ENCODE peak calls at places on chromosomes 3 and 15, in ten cellular contexts. One of them, this sample, is unnamed.

GRCh38 chr3:46266598-46266997 is 24.3 kb downstream of the CCR3 start:
- DNase-seq in fibroblast of pulmonary artery: no peak
- DNase-seq in ureter: no peak
- DNase-seq in HCEC 1CT: peak
- DNase-seq in RCC 7860: no peak
- DNase-seq in left ventricle myocardium inferior: no peak
- DNase-seq in AG20443: peak
- DNase-seq in transverse colon: no peak
- DNase-seq in neural crest cell: no peak
- DNase-seq in B cell: no peak
- DNase-seq in this sample: no peak

GRCh38 chr3:170180107-170180951 is 1.2 kb downstream of the PHC3 start:
- DNase-seq in ureter: no peak
- DNase-seq in neural crest cell: no peak
- DNase-seq in B cell: no peak
- DNase-seq in HCEC 1CT: peak
- DNase-seq in left ventricle myocardium inferior: no peak
- DNase-seq in AG20443: no peak
- DNase-seq in RCC 7860: peak
- DNase-seq in transverse colon: no peak
- DNase-seq in fibroblast of pulmonary artery: peak
- DNase-seq in this sample: peak

GRCh38 chr3:150303776-150304175 is 104.3 kb upstream of the TSC22D2 start:
- DNase-seq in neural crest cell: no peak
- DNase-seq in AG20443: no peak
- DNase-seq in ureter: no peak
- DNase-seq in RCC 7860: no peak
- DNase-seq in HCEC 1CT: no peak
- DNase-seq in transverse colon: no peak
- DNase-seq in fibroblast of pulmonary artery: no peak
- DNase-seq in left ventricle myocardium inferior: no peak
- DNase-seq in B cell: no peak
- DNase-seq in this sample: no peak

GRCh38 chr3:17055374-17056276 is 170.9 kb downstream of the PLCL2 start:
- DNase-seq in transverse colon: no peak
- DNase-seq in AG20443: peak
- DNase-seq in HCEC 1CT: no peak
- DNase-seq in B cell: no peak
- DNase-seq in left ventricle myocardium inferior: no peak
- DNase-seq in RCC 7860: no peak
- DNase-seq in neural crest cell: no peak
- DNase-seq in fibroblast of pulmonary artery: peak
- DNase-seq in ureter: no peak
- DNase-seq in this sample: no peak

GRCh38 chr3:9732753-9733115 is 1.2 kb downstream of the BRPF1 start:
- DNase-seq in transverse colon: no peak
- DNase-seq in AG20443: peak
- DNase-seq in HCEC 1CT: no peak
- DNase-seq in neural crest cell: no peak
- DNase-seq in fibroblast of pulmonary artery: no peak
- DNase-seq in ureter: no peak
- DNase-seq in left ventricle myocardium inferior: no peak
- DNase-seq in RCC 7860: no peak
- DNase-seq in B cell: no peak
- DNase-seq in this sample: peak

GRCh38 chr3:70855139-70855538 is 542.7 kb upstream of the MDFIC2 start:
- DNase-seq in AG20443: peak
- DNase-seq in HCEC 1CT: peak
- DNase-seq in neural crest cell: no peak
- DNase-seq in fibroblast of pulmonary artery: no peak
- DNase-seq in left ventricle myocardium inferior: no peak
- DNase-seq in transverse colon: no peak
- DNase-seq in RCC 7860: no peak
- DNase-seq in B cell: no peak
- DNase-seq in ureter: no peak
- DNase-seq in this sample: no peak

GRCh38 chr3:119880966-119881365 is 99.1 kb downstream of the NR1I2 start:
- DNase-seq in neural crest cell: no peak
- DNase-seq in AG20443: no peak
- DNase-seq in ureter: no peak
- DNase-seq in left ventricle myocardium inferior: no peak
- DNase-seq in B cell: no peak
- DNase-seq in RCC 7860: no peak
- DNase-seq in HCEC 1CT: peak
- DNase-seq in transverse colon: no peak
- DNase-seq in fibroblast of pulmonary artery: no peak
- DNase-seq in this sample: no peak

GRCh38 chr3:116815831-116816588 is 106.4 kb downstream of the TUSC7 start:
- DNase-seq in fibroblast of pulmonary artery: peak
- DNase-seq in ureter: peak
- DNase-seq in transverse colon: peak
- DNase-seq in HCEC 1CT: no peak
- DNase-seq in RCC 7860: no peak
- DNase-seq in B cell: no peak
- DNase-seq in neural crest cell: no peak
- DNase-seq in left ventricle myocardium inferior: no peak
- DNase-seq in AG20443: peak
- DNase-seq in this sample: no peak

GRCh38 chr15:92294759-92295158 is 98.9 kb upstream of the ST8SIA2 start:
- DNase-seq in HCEC 1CT: no peak
- DNase-seq in ureter: no peak
- DNase-seq in fibroblast of pulmonary artery: no peak
- DNase-seq in RCC 7860: no peak
- DNase-seq in neural crest cell: no peak
- DNase-seq in B cell: no peak
- DNase-seq in AG20443: no peak
- DNase-seq in transverse colon: no peak
- DNase-seq in left ventricle myocardium inferior: no peak
- DNase-seq in this sample: no peak

GRCh38 chr3:94069242-94069813 is 6.5 kb downstream of the NSUN3 start:
- DNase-seq in left ventricle myocardium inferior: no peak
- DNase-seq in ureter: no peak
- DNase-seq in HCEC 1CT: peak
- DNase-seq in AG20443: peak
- DNase-seq in transverse colon: no peak
- DNase-seq in neural crest cell: no peak
- DNase-seq in B cell: peak
- DNase-seq in RCC 7860: no peak
- DNase-seq in fibroblast of pulmonary artery: peak
- DNase-seq in this sample: no peak

GRCh38 chr3:128415773-128416577 is 50.7 kb downstream of the DNAJB8 start:
- DNase-seq in RCC 7860: no peak
- DNase-seq in fibroblast of pulmonary artery: no peak
- DNase-seq in transverse colon: no peak
- DNase-seq in AG20443: no peak
- DNase-seq in ureter: no peak
- DNase-seq in HCEC 1CT: no peak
- DNase-seq in left ventricle myocardium inferior: no peak
- DNase-seq in neural crest cell: no peak
- DNase-seq in B cell: no peak
- DNase-seq in this sample: no peak

GRCh38 chr3:72446406-72447058 is 401.7 kb downstream of the SHQ1 start:
- DNase-seq in RCC 7860: no peak
- DNase-seq in fibroblast of pulmonary artery: peak
- DNase-seq in B cell: peak
- DNase-seq in left ventricle myocardium inferior: no peak
- DNase-seq in ureter: peak
- DNase-seq in AG20443: no peak
- DNase-seq in neural crest cell: peak
- DNase-seq in HCEC 1CT: peak
- DNase-seq in transverse colon: no peak
- DNase-seq in this sample: peak

GRCh38 chr3:177478170-177478859 is 281.0 kb upstream of the TBL1XR1 start:
- DNase-seq in AG20443: peak
- DNase-seq in B cell: no peak
- DNase-seq in left ventricle myocardium inferior: no peak
- DNase-seq in HCEC 1CT: peak
- DNase-seq in fibroblast of pulmonary artery: peak
- DNase-seq in ureter: peak
- DNase-seq in RCC 7860: peak
- DNase-seq in neural crest cell: no peak
- DNase-seq in transverse colon: no peak
- DNase-seq in this sample: peak

GRCh38 chr3:163813935-163814334 is 1264.4 kb downstream of the SI start:
- DNase-seq in left ventricle myocardium inferior: no peak
- DNase-seq in HCEC 1CT: no peak
- DNase-seq in B cell: no peak
- DNase-seq in neural crest cell: no peak
- DNase-seq in AG20443: no peak
- DNase-seq in ureter: no peak
- DNase-seq in transverse colon: no peak
- DNase-seq in fibroblast of pulmonary artery: no peak
- DNase-seq in RCC 7860: no peak
- DNase-seq in this sample: no peak